ENCODE peak calls at places on chromosomes 12 and 14, in seven cellular contexts. M, G, Y, J, B, O and N are unnamed samples.
A peak's percentile ranks its signal among the peaks of the same experiment; 100 is the strongest.

GRCh38 chr12:121724930-121725329 is 12.4 kb downstream of the TMEM120B start:
- DNase-seq in J (no peak), O (no peak), B (no peak), Y (no peak), G (no peak), M (no peak), N (no peak)

GRCh38 chr12:6340745-6341438 is 984 bp downstream of the TNFRSF1A start:
- DNase-seq in M (peak; percentile 68), G (no peak), O (no peak), J (no peak), B (no peak), Y (no peak), N (peak; percentile 64)

GRCh38 chr12:66767454-66768002 is 88.7 kb upstream of the GRIP1 start:
- DNase-seq in O (no peak), Y (no peak), J (no peak), B (no peak), M (no peak), G (no peak), N (no peak)

GRCh38 chr12:104212516-104212915 is 3.1 kb upstream of the TXNRD1 start:
- DNase-seq in G (no peak), J (no peak), Y (no peak), M (no peak), B (no peak), O (no peak), N (no peak)

GRCh38 chr14:24224618-24225071 is 7.5 kb downstream of the NEDD8 start:
- DNase-seq in Y (no peak), G (no peak), B (no peak), M (no peak), J (no peak), O (no peak), N (no peak)

GRCh38 chr12:30939234-30939633 is 12.7 kb downstream of the TSPAN11 start:
- DNase-seq in M (peak; percentile 35), Y (no peak), O (no peak), G (no peak), B (no peak), J (no peak), N (no peak)

GRCh38 chr14:33711761-33712160 is 239.1 kb downstream of the EGLN3 start:
- DNase-seq in G (no peak), Y (no peak), M (no peak), J (no peak), B (no peak), O (no peak), N (no peak)

GRCh38 chr12:124685689-124685993 is 118.2 kb upstream of the NCOR2 start:
- DNase-seq in B (no peak), G (no peak), M (no peak), J (no peak), Y (no peak), O (no peak), N (no peak)

GRCh38 chr12:123519151-123520001 is 14.1 kb downstream of the RILPL1 start:
- DNase-seq in J (no peak), G (peak; percentile 75), M (no peak), O (peak; percentile 48), B (no peak), Y (no peak), N (peak; percentile 9)

GRCh38 chr12:116324684-116325664 is 47.5 kb upstream of the MED13L start:
- DNase-seq in G (no peak), J (no peak), M (no peak), B (no peak), Y (no peak), O (no peak), N (no peak)

GRCh38 chr12:27199638-27200300 is 44.3 kb upstream of the STK38L start:
- DNase-seq in G (no peak), O (no peak), M (no peak), J (no peak), B (no peak), Y (no peak), N (no peak)

DNA sequence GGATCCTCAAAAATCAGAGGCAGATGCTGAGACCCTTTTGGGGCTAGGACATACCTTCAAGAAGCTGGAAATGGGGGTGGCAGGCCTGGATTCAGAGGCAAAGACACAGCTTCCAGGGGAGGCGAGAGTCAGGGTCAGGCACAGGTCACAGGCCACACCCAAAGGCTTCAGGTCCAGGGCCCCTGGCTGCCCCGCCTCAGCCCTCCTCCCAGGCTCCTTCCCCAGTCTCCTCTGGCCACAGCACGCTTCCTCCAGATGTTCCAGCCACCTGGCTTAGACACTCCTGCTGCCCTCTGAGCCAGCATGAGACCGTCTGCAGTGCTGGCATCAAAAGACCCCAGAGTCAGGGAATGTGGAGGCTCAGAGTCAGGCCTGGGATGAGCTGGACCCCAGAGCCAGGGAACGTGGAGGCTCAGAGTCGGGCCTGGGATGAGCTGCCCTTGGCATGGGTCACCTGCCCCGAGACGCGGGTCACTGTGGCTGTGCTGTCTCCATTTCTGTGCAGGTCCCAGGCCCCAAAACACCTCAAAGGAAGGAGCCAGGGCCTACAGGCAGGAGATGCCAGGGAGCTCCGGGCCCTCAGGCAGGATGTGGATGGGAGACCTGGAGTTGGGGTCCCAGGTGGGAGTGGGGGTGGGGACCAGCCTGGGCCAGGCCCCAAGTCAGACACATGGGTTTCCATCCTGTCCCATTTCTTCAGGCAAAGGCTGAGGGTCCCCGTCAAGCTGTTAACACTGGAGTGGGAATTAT is 58.9 kb downstream of the DIO3 start:
- DNase-seq in M (no peak), Y (no peak), G (no peak), B (no peak), J (no peak), O (no peak), N (no peak)
- H3K4me1 ChIP-seq in M (no peaks in the 10 kb centered on the region), Y (peaks cover 11% of the 10 kb centered on the region), G (no peaks in the 10 kb centered on the region), B (no peaks in the 10 kb centered on the region), J (peaks cover 16% of the 10 kb centered on the region), O (no peaks in the 10 kb centered on the region), N (no peaks in the 10 kb centered on the region)

GRCh38 chr12:25975179-25975578 is 16.7 kb downstream of the RASSF8 start:
- DNase-seq in B (no peak), O (no peak), Y (no peak), M (no peak), G (no peak), J (no peak), N (no peak)
- H3K4me1 ChIP-seq in B (no peaks in the 10 kb centered on the region), O (no peaks in the 10 kb centered on the region), Y (peaks cover 33% of the 10 kb centered on the region), M (peaks cover 31% of the 10 kb centered on the region), G (peaks cover 81% of the 10 kb centered on the region), J (peaks cover 5% of the 10 kb centered on the region), N (no peaks in the 10 kb centered on the region)

GRCh38 chr14:95479494-95479893 is 37.0 kb downstream of the SYNE3 start:
- DNase-seq in O (no peak), G (no peak), B (no peak), M (no peak), J (no peak), Y (no peak), N (no peak)
- H3K4me1 ChIP-seq in O (no peaks in the 10 kb centered on the region), G (peaks cover 74% of the 10 kb centered on the region), B (peaks cover 13% of the 10 kb centered on the region), M (peaks cover 22% of the 10 kb centered on the region), J (no peaks in the 10 kb centered on the region), Y (peaks cover 35% of the 10 kb centered on the region), N (peaks cover 11% of the 10 kb centered on the region)

DNA sequence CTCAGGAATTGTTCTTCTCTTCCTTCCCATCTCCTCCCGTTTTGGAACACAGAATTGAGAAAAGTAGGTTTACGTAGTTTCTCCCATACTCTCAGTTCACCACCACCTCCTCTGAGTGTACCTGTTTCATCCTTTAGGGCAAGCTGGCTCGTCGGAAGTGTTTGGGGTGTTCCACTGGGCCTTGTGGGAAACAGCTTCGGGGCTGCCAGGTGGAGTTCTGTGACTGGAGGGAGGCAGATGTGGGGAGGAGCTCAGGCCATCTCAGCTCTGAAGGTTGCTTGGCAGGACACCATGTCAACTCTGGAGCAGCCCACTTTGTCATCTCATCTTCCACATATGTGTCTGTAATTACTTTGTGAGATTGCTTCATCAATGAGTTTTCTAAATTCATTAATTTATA is 53.5 kb upstream of the RD3L start:
- DNase-seq in O (no peak), Y (no peak), J (no peak), G (no peak), B (no peak), M (no peak), N (no peak)
- H3K4me1 ChIP-seq in O (no peaks in the 10 kb centered on the region), Y (no peaks in the 10 kb centered on the region), J (no peaks in the 10 kb centered on the region), G (no peaks in the 10 kb centered on the region), B (no peaks in the 10 kb centered on the region), M (no peaks in the 10 kb centered on the region), N (no peaks in the 10 kb centered on the region)

GRCh38 chr14:61749264-61749663 is 13.0 kb upstream of the SNAPC1 start:
- DNase-seq in J (no peak), M (no peak), O (no peak), G (no peak), B (no peak), Y (no peak), N (no peak)

GRCh38 chr14:61750708-61751474 is 11.3 kb upstream of the SNAPC1 start:
- DNase-seq in Y (peak; percentile 52), M (peak; percentile 86), O (peak; percentile 83), G (peak; percentile 92), J (peak; percentile 57), B (peak; percentile 86), N (peak; percentile 94)

GRCh38 chr14:61747342-61747741 is 14.9 kb upstream of the SNAPC1 start:
- DNase-seq in M (no peak), J (no peak), Y (no peak), B (no peak), O (no peak), G (no peak), N (no peak)

GRCh38 chr14:61751475-61751989 is 10.7 kb upstream of the SNAPC1 start:
- DNase-seq in B (no peak), O (no peak), Y (no peak), M (no peak), G (no peak), J (no peak), N (no peak)

DNA sequence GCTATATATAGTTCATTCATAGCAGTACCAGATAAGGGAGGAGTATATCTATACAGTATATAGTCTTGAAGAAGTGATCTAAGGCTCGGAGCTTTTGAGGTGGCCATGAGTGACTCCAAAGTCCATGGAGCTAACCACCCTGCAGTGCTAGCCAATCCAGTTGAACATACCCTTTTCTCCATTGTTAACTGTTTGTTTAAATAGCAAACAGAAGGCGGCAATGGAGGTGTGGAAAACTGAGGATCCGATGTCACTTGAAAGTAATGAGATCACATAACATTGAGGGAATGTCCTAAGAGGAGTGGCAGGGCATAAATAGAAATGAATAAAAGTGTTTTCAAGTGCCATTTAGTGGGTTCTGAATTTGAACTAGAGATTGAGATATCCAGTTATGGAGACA is 12.4 kb upstream of the SNAPC1 start:
- DNase-seq in M (no peak), O (no peak), B (no peak), Y (no peak), G (no peak), J (no peak), N (no peak)
- H3K4me1 ChIP-seq in M (peaks cover 9% of the 10 kb centered on the region), O (peaks cover 6% of the 10 kb centered on the region), B (peaks cover 2% of the 10 kb centered on the region), Y (no peaks in the 10 kb centered on the region), G (peaks cover 51% of the 10 kb centered on the region), J (no peaks in the 10 kb centered on the region), N (peaks cover 9% of the 10 kb centered on the region)

DNA sequence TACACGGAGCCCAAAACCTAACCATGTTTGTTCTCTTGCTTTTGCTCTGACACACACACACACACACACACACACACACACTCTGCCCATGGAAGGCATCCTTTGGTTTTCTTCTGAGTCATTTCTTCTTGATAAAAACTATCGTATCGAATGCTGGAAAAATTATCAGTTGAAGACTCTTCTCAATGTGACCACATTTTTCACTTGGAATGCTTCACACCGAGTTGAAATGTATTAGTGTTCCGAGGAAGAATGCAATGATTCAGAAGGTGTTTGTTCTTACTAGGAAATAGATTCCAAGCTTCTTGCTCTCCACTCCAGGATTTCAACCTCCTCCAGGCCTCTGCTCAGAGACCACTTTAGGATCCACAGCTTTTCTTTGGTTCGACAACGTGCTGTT is 226.3 kb downstream of the MON2 start:
- DNase-seq in Y (no peak), B (no peak), O (no peak), G (no peak), M (no peak), J (no peak), N (no peak)
- H3K4me1 ChIP-seq in Y (peaks cover 13% of the 10 kb centered on the region), B (no peaks in the 10 kb centered on the region), O (no peaks in the 10 kb centered on the region), G (peaks cover 8% of the 10 kb centered on the region), M (peaks cover 7% of the 10 kb centered on the region), J (no peaks in the 10 kb centered on the region), N (no peaks in the 10 kb centered on the region)

GRCh38 chr12:113242560-113242959 is 21.3 kb downstream of the TPCN1 start:
- DNase-seq in M (no peak), J (no peak), G (no peak), O (no peak), B (no peak), Y (no peak), N (no peak)
- H3K4me1 ChIP-seq in M (peaks cover 7% of the 10 kb centered on the region), J (peaks cover 14% of the 10 kb centered on the region), G (peaks cover 100% of the 10 kb centered on the region), O (peaks cover 62% of the 10 kb centered on the region), B (peaks cover 24% of the 10 kb centered on the region), Y (peaks cover 54% of the 10 kb centered on the region), N (peaks cover 78% of the 10 kb centered on the region)